ENCODE peak calls at places on chromosomes 13 and 19, in four cellular contexts. One of them, this sample, is unnamed.
A peak's percentile ranks its signal among the peaks of the same experiment; 100 is the strongest.

GRCh38 chr19:33868821-33869412 is 72.2 kb downstream of the KCTD15 start:
- DNase-seq in AG09319: no peak
- DNase-seq in NCI-H460: no peak
- DNase-seq in EH: peak; percentile 51
- DNase-seq in this sample: no peak

GRCh38 chr13:81988542-81988941 is 1647.6 kb upstream of the SPRY2 start:
- DNase-seq in NCI-H460: no peak
- DNase-seq in EH: no peak
- DNase-seq in AG09319: no peak
- DNase-seq in this sample: no peak

GRCh38 chr19:44515031-44515430 is 14.4 kb downstream of the CEACAM20 start:
- DNase-seq in NCI-H460: no peak
- DNase-seq in EH: no peak
- DNase-seq in AG09319: no peak
- DNase-seq in this sample: no peak

GRCh38 chr19:31171936-31172335 is 177.3 kb downstream of the TSHZ3 start:
- DNase-seq in NCI-H460: no peak
- DNase-seq in EH: no peak
- DNase-seq in AG09319: no peak
- DNase-seq in this sample: no peak

GRCh38 chr13:35675651-35676050 is 199.2 kb upstream of the MAB21L1 start:
- DNase-seq in NCI-H460: no peak
- DNase-seq in AG09319: no peak
- DNase-seq in EH: no peak
- DNase-seq in this sample: no peak

GRCh38 chr19:17244618-17245534 is 843 bp downstream of the NR2F6 start:
- DNase-seq in AG09319: no peak
- DNase-seq in NCI-H460: no peak
- DNase-seq in EH: no peak
- DNase-seq in this sample: no peak

GRCh38 chr19:4064551-4065260 is 2.0 kb downstream of the ZBTB7A start:
- DNase-seq in AG09319: no peak
- DNase-seq in NCI-H460: no peak
- DNase-seq in EH: peak; percentile 32
- DNase-seq in this sample: no peak

GRCh38 chr13:112885782-112886268 is 83.2 kb upstream of the MCF2L start:
- DNase-seq in NCI-H460: no peak
- DNase-seq in AG09319: peak; percentile 62
- DNase-seq in EH: peak; percentile 90
- DNase-seq in this sample: no peak

GRCh38 chr13:24115671-24116070 is 44.8 kb upstream of the SPATA13 start:
- DNase-seq in NCI-H460: no peak
- DNase-seq in AG09319: no peak
- DNase-seq in EH: no peak
- DNase-seq in this sample: no peak

GRCh38 chr13:20525144-20525600 is 485 bp downstream of the CRYL1 start:
- DNase-seq in AG09319: no peak
- DNase-seq in NCI-H460: no peak
- DNase-seq in EH: peak; percentile 22
- DNase-seq in this sample: peak; percentile 33

GRCh38 chr13:82749551-82749950 is 1132.7 kb downstream of the SLITRK1 start:
- DNase-seq in EH: peak; percentile 53
- DNase-seq in NCI-H460: no peak
- DNase-seq in AG09319: no peak
- DNase-seq in this sample: no peak

GRCh38 chr13:59086147-59086546 is 1077.6 kb downstream of the DIAPH3 start:
- DNase-seq in NCI-H460: peak; percentile 18
- DNase-seq in EH: peak; percentile 60
- DNase-seq in AG09319: no peak
- DNase-seq in this sample: no peak

GRCh38 chr13:48962281-48962680 is 13.4 kb upstream of the FNDC3A start:
- DNase-seq in AG09319: no peak
- DNase-seq in NCI-H460: no peak
- DNase-seq in EH: no peak
- DNase-seq in this sample: no peak

GRCh38 chr13:114012921-114013320 is 39.0 kb upstream of the C13orf46 start:
- DNase-seq in EH: no peak
- DNase-seq in NCI-H460: no peak
- DNase-seq in AG09319: no peak
- DNase-seq in this sample: no peak

GRCh38 chr19:36527873-36528193 is 238 bp downstream of the ZNF260 start:
- DNase-seq in NCI-H460: no peak
- DNase-seq in AG09319: no peak
- DNase-seq in EH: no peak
- DNase-seq in this sample: no peak

GRCh38 chr13:112078216-112078615 is 11.3 kb downstream of the SOX1 start:
- DNase-seq in NCI-H460: no peak
- DNase-seq in EH: no peak
- DNase-seq in AG09319: no peak
- DNase-seq in this sample: no peak

GRCh38 chr13:110624766-110625756 is 9.7 kb downstream of the NAXD start:
- DNase-seq in EH: no peak
- DNase-seq in AG09319: no peak
- DNase-seq in NCI-H460: no peak
- DNase-seq in this sample: no peak

GRCh38 chr13:35140321-35140720 is 198.3 kb downstream of the NBEA start:
- DNase-seq in AG09319: no peak
- DNase-seq in NCI-H460: no peak
- DNase-seq in EH: peak; percentile 14
- DNase-seq in this sample: no peak

GRCh38 chr19:44905437-44906160 is at the start of gene APOE:
- DNase-seq in EH: no peak
- DNase-seq in NCI-H460: no peak
- DNase-seq in AG09319: no peak
- DNase-seq in this sample: no peak

GRCh38 chr13:95745289-95745688 is 68.3 kb downstream of the DNAJC3 start:
- DNase-seq in EH: no peak
- DNase-seq in AG09319: no peak
- DNase-seq in NCI-H460: no peak
- DNase-seq in this sample: no peak

GRCh38 chr13:30371649-30372265 is 50.5 kb upstream of the UBE2L5 start:
- DNase-seq in NCI-H460: no peak
- DNase-seq in AG09319: no peak
- DNase-seq in EH: peak; percentile 68
- DNase-seq in this sample: peak; percentile 98

GRCh38 chr19:9878511-9879196 is 43.5 kb downstream of the PIN1 start:
- DNase-seq in EH: peak; percentile 64
- DNase-seq in NCI-H460: no peak
- DNase-seq in AG09319: no peak
- DNase-seq in this sample: no peak

GRCh38 chr13:53368948-53369347 is 340.3 kb downstream of the OLFM4 start:
- DNase-seq in AG09319: no peak
- DNase-seq in EH: no peak
- DNase-seq in NCI-H460: no peak
- DNase-seq in this sample: no peak

GRCh38 chr19:13983213-13983889 is 22.8 kb downstream of the RFX1 start:
- DNase-seq in NCI-H460: no peak
- DNase-seq in EH: no peak
- DNase-seq in AG09319: no peak
- DNase-seq in this sample: no peak

GRCh38 chr19:7397687-7398086 is 49.0 kb downstream of the ARHGEF18 start:
- DNase-seq in AG09319: no peak
- DNase-seq in NCI-H460: no peak
- DNase-seq in EH: peak; percentile 97
- DNase-seq in this sample: no peak

GRCh38 chr13:76307157-76307556 is 579.0 kb downstream of the KCTD12 start:
- DNase-seq in EH: no peak
- DNase-seq in AG09319: no peak
- DNase-seq in NCI-H460: no peak
- DNase-seq in this sample: no peak

GRCh38 chr13:40165533-40165932 is 500.9 kb downstream of the FOXO1 start:
- DNase-seq in NCI-H460: no peak
- DNase-seq in EH: no peak
- DNase-seq in AG09319: no peak
- DNase-seq in this sample: no peak

GRCh38 chr13:98576215-98576945 is 527 bp downstream of the STK24 start:
- DNase-seq in EH: peak; percentile 48
- DNase-seq in NCI-H460: no peak
- DNase-seq in AG09319: no peak
- DNase-seq in this sample: peak; percentile 38

GRCh38 chr19:10230155-10230903 is 802 bp downstream of the S1PR2 start:
- DNase-seq in EH: peak; percentile 47
- DNase-seq in AG09319: no peak
- DNase-seq in NCI-H460: no peak
- DNase-seq in this sample: no peak

GRCh38 chr13:52393572-52394357 is 12.2 kb downstream of the THSD1 start:
- DNase-seq in AG09319: no peak
- DNase-seq in EH: no peak
- DNase-seq in NCI-H460: no peak
- DNase-seq in this sample: no peak

GRCh38 chr13:110319774-110320509 is 12.9 kb downstream of the COL4A2 start:
- DNase-seq in EH: peak; percentile 88
- DNase-seq in NCI-H460: no peak
- DNase-seq in AG09319: no peak
- DNase-seq in this sample: no peak

GRCh38 chr19:18419195-18419698 is at the start of gene SSBP4:
- DNase-seq in EH: peak; percentile 82
- DNase-seq in NCI-H460: peak; percentile 63
- DNase-seq in AG09319: no peak
- DNase-seq in this sample: peak; percentile 59

GRCh38 chr13:31885994-31886393 is 145.6 kb upstream of the FRY start:
- DNase-seq in EH: peak; percentile 64
- DNase-seq in NCI-H460: no peak
- DNase-seq in AG09319: no peak
- DNase-seq in this sample: no peak